ENCODE peak calls at places on chromosome 7, in ten cellular contexts. E, L, Y, M, X, S, Q, A, I and D are unnamed samples.

GRCh38 chr7:70028620-70029019 is 430.3 kb downstream of the AUTS2 start:
- DNase-seq in M (no peak), Y (peak; percentile 35), X (no peak), I (no peak), L (no peak), S (no peak), E (no peak), A (no peak), Q (no peak), D (no peak)

GRCh38 chr7:37369904-37370303 is 78.8 kb downstream of the ELMO1 start:
- DNase-seq in Y (no peak), E (no peak), A (no peak), Q (peak; percentile 40), M (no peak), I (no peak), L (no peak), S (no peak), X (no peak), D (no peak)

GRCh38 chr7:42016517-42016916 is 220.5 kb downstream of the GLI3 start:
- DNase-seq in Y (no peak), L (no peak), I (no peak), E (no peak), X (no peak), Q (no peak), A (no peak), M (no peak), S (no peak), D (no peak)

GRCh38 chr7:90708841-90709317 is 112.8 kb downstream of the CDK14 start:
- DNase-seq in X (no peak), Y (peak; percentile 93), A (peak; percentile 71), L (peak; percentile 43), Q (no peak), S (no peak), M (peak; percentile 45), I (no peak), E (peak; percentile 32), D (no peak)

GRCh38 chr7:158829021-158829341 is 328 bp downstream of the ESYT2 start:
- DNase-seq in S (peak; percentile 67), A (peak; percentile 91), E (peak; percentile 85), I (no peak), Q (peak; percentile 78), L (peak; percentile 84), Y (peak; percentile 89), X (no peak), M (peak; percentile 73), D (no peak)

GRCh38 chr7:93566876-93567275 is 7.6 kb downstream of the CALCR start:
- DNase-seq in A (no peak), M (no peak), L (no peak), I (no peak), E (peak; percentile 6), S (no peak), X (no peak), Y (no peak), Q (no peak), D (no peak)

GRCh38 chr7:69654381-69654780 is 56.1 kb downstream of the AUTS2 start:
- DNase-seq in A (peak; percentile 89), M (no peak), E (no peak), I (no peak), L (no peak), S (peak; percentile 66), Y (peak; percentile 63), Q (no peak), X (no peak), D (no peak)

GRCh38 chr7:38561166-38561565 is 70.0 kb downstream of the AMPH start:
- DNase-seq in M (no peak), A (no peak), S (no peak), I (no peak), Y (no peak), E (peak; percentile 63), L (no peak), X (no peak), Q (peak; percentile 84), D (no peak)

GRCh38 chr7:66400400-66400799 is 195.3 kb downstream of the TPST1 start:
- DNase-seq in A (no peak), E (no peak), S (peak; percentile 7), I (peak; percentile 28), M (no peak), X (no peak), Q (no peak), Y (no peak), L (no peak), D (no peak)

GRCh38 chr7:4739528-4739992 is 35.9 kb upstream of the AP5Z1 start:
- DNase-seq in S (peak; percentile 66), A (peak; percentile 59), Y (no peak), L (no peak), E (peak; percentile 62), Q (no peak), M (no peak), X (peak; percentile 49), I (no peak), D (no peak)
- TF ChIP-seq CTCF in S (peak; percentile 16), A (no peak), Y (no peak), L (no peak), E (peak; percentile 42), Q (no peak), M (no peak), X (peak; percentile 56), I (no peak), D (peak; percentile 30)

GRCh38 chr7:127578711-127579275 is 6.6 kb downstream of the GCC1 start:
- DNase-seq in S (no peak), L (no peak), X (no peak), Q (no peak), I (no peak), E (no peak), Y (no peak), A (no peak), M (no peak), D (no peak)

GRCh38 chr7:127582361-127582760 is 3.0 kb downstream of the GCC1 start:
- DNase-seq in E (peak; percentile 34), Q (no peak), A (no peak), S (peak; percentile 92), L (no peak), M (no peak), Y (no peak), I (no peak), X (peak; percentile 66), D (peak; percentile 75)

GRCh38 chr7:127580612-127581011 is 4.8 kb downstream of the GCC1 start:
- DNase-seq in L (no peak), Q (no peak), M (no peak), X (no peak), I (no peak), A (no peak), S (no peak), E (no peak), Y (no peak), D (no peak)

GRCh38 chr7:127581716-127582115 is 3.7 kb downstream of the GCC1 start:
- DNase-seq in Y (no peak), I (no peak), L (no peak), E (no peak), X (no peak), M (no peak), A (no peak), Q (no peak), S (no peak), D (no peak)

GRCh38 chr7:127578036-127578684 is 7.2 kb downstream of the GCC1 start:
- DNase-seq in Y (no peak), I (no peak), Q (no peak), L (no peak), A (peak; percentile 32), X (no peak), S (no peak), M (no peak), E (peak; percentile 29), D (no peak)
- TF ChIP-seq CTCF in Y (peak; percentile 59), I (no peak), Q (peak; percentile 1), L (peak; percentile 5), A (peak; percentile 62), X (no peak), S (no peak), M (peak; percentile 34), E (peak; percentile 38), D (no peak)

GRCh38 chr7:34497153-34497777 is 160.8 kb upstream of the NPSR1 start:
- DNase-seq in M (no peak), Q (no peak), E (no peak), X (no peak), I (no peak), S (no peak), Y (no peak), L (no peak), A (peak; percentile 6), D (no peak)
- TF ChIP-seq CTCF in M (no peak), Q (peak; percentile 41), E (peak; percentile 7), X (no peak), I (no peak), S (no peak), Y (peak; percentile 56), L (no peak), A (peak; percentile 48), D (no peak)

GRCh38 chr7:148463210-148463609 is 127.4 kb upstream of the C7orf33 start:
- DNase-seq in M (no peak), I (no peak), L (no peak), S (no peak), Q (no peak), X (no peak), A (no peak), E (no peak), Y (no peak), D (no peak)

GRCh38 chr7:148461780-148462179 is 128.8 kb upstream of the C7orf33 start:
- DNase-seq in I (no peak), E (no peak), A (no peak), Q (no peak), Y (no peak), S (no peak), X (no peak), M (no peak), L (no peak), D (no peak)

GRCh38 chr7:148456351-148456750 is 134.2 kb upstream of the C7orf33 start:
- DNase-seq in L (no peak), E (no peak), Q (no peak), Y (no peak), M (no peak), X (no peak), I (peak; percentile 73), A (no peak), S (no peak), D (no peak)

GRCh38 chr7:148457310-148457921 is 133.2 kb upstream of the C7orf33 start:
- DNase-seq in I (peak; percentile 50), M (no peak), Q (no peak), E (no peak), X (no peak), Y (no peak), A (no peak), L (no peak), S (no peak), D (no peak)

DNA sequence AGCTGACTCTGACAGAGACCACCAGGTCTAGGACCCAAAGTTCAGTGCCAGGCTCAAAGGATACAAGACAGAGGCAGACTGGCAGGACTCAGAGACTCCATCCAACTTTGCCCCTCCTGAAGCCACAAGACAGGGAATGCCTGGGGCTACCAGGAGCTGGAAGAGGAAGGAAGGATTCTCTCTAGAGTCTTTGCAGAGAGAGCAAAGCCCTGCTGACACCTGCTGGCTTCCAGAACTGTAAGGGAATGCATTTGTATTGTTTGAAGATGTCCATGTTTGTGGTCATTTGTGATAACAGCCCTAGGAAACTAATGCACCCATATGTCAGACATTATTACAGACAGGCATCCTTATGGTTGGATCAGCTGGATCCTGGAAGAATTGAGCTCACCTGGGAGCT is 132.3 kb upstream of the C7orf33 start:
- DNase-seq in M (no peak), Y (no peak), S (no peak), X (no peak), L (no peak), I (no peak), E (no peak), Q (no peak), A (no peak), D (no peak)
- TF ChIP-seq CTCF in M (no peak), Y (no peak), S (no peak), X (no peak), L (no peak), I (no peak), E (no peak), Q (peak; percentile 54), A (no peak), D (no peak)

GRCh38 chr7:120807390-120807789 is 50.6 kb downstream of the TSPAN12 start:
- DNase-seq in X (no peak), S (peak; percentile 46), L (no peak), E (no peak), M (no peak), A (no peak), I (no peak), Y (no peak), Q (no peak), D (no peak)
- TF ChIP-seq CTCF in X (no peak), S (no peak), L (no peak), E (no peak), M (no peak), A (no peak), I (no peak), Y (no peak), Q (no peak), D (no peak)